ENCODE peak calls at places on chromosomes 7 and 10, in ten cellular contexts. U is glutamatergic neuron, J is Calu3, Y is IMR-90, X is upper lobe of right lung, Q is tibial nerve, N is uterus, F is fibroblast of lung, K is PC-3, B is SK-N-SH. V is an unnamed sample.
A peak's percentile ranks its signal among the peaks of the same experiment; 100 is the strongest.

GRCh38 chr10:4195214-4195613 is 410.2 kb upstream of the KLF6 start:
- DNase-seq in U (no peak), J (no peak), Y (peak; percentile 77), X (no peak), Q (no peak), N (no peak), F (peak; percentile 33), K (peak; percentile 78), B (no peak), V (no peak)

GRCh38 chr10:37700886-37701780 is 156.3 kb downstream of the ZNF248 start:
- DNase-seq in U (no peak), J (no peak), Y (no peak), X (peak; percentile 54), Q (no peak), N (no peak), F (no peak), K (no peak), B (no peak), V (no peak)

GRCh38 chr7:45216181-45216580 is 58.6 kb downstream of the RAMP3 start:
- DNase-seq in U (no peak), J (no peak), Y (no peak), X (no peak), Q (no peak), N (no peak), F (no peak), K (no peak), B (no peak), V (no peak)

GRCh38 chr10:70295321-70295720 is 11.5 kb upstream of the NPFFR1 start:
- DNase-seq in U (no peak), J (no peak), Y (no peak), X (no peak), Q (no peak), N (peak; percentile 28), F (no peak), K (peak; percentile 20), B (no peak), V (no peak)

GRCh38 chr7:141785711-141786552 is 4.1 kb upstream of the TAS2R5 start:
- DNase-seq in U (no peak), J (peak; percentile 16), Y (peak; percentile 55), X (no peak), Q (no peak), N (no peak), F (peak; percentile 63), K (peak; percentile 69), B (peak; percentile 63), V (peak; percentile 15)

GRCh38 chr10:79148452-79149344 is 79.9 kb downstream of the ZMIZ1 start:
- DNase-seq in U (no peak), J (peak; percentile 44), Y (peak; percentile 40), X (peak; percentile 83), Q (peak; percentile 37), N (no peak), F (peak; percentile 53), K (peak; percentile 99), B (peak; percentile 75), V (no peak)

GRCh38 chr10:74963549-74963948 is 137.1 kb downstream of the KAT6B start:
- DNase-seq in U (no peak), J (no peak), Y (peak; percentile 19), X (no peak), Q (no peak), N (no peak), F (no peak), K (no peak), B (no peak), V (no peak)

GRCh38 chr7:15947749-15948148 is 261.3 kb upstream of the MEOX2 start:
- DNase-seq in U (no peak), J (no peak), Y (no peak), X (no peak), Q (no peak), N (no peak), F (peak; percentile 18), K (no peak), B (no peak), V (no peak)

GRCh38 chr7:157635148-157635500 is 298.3 kb downstream of the DNAJB6 start:
- DNase-seq in U (no peak), J (no peak), Y (no peak), X (peak; percentile 22), Q (no peak), N (no peak), F (no peak), K (no peak), B (no peak), V (no peak)

GRCh38 chr7:112186300-112186699 is 19.9 kb downstream of the DOCK4 start:
- DNase-seq in U (no peak), J (no peak), Y (no peak), X (no peak), Q (no peak), N (no peak), F (no peak), K (no peak), B (no peak), V (no peak)

GRCh38 chr7:15685358-15686181 is 913 bp downstream of the MEOX2 start:
- DNase-seq in U (peak; percentile 54), J (peak; percentile 71), Y (peak; percentile 34), X (no peak), Q (peak; percentile 41), N (peak; percentile 52), F (peak; percentile 96), K (no peak), B (peak; percentile 16), V (peak; percentile 14)

DNA sequence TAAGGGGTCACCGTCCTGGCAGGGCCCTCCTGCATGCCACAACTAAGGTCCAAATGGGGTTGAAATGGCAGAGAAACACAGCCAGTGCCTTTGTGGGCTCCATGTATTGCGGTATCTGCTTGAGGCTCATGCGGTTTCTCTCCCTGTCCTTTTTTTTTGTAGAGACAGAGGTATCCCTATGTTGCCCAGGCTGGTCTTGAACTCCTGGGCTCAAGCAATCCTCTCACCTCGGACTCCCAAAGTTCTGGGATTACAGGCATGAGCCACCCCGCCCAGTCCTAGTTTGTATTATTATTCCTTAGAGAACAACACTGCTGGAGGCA is 64.1 kb upstream of the WAPL start:
- DNase-seq in U (no peak), J (no peak), Y (no peak), X (no peak), Q (no peak), N (no peak), F (no peak), K (no peak), B (no peak), V (no peak)
- TF ChIP-seq CTCF in U (peak; percentile 43), J (peak; percentile 11), Y (no peak), X (no peak), Q (no peak), N (no peak), F (no peak), K (no peak), B (no peak), V (peak; percentile 37)

GRCh38 chr10:84333864-84334451 is 5.6 kb downstream of the CCSER2 start:
- DNase-seq in U (no peak), J (no peak), Y (peak; percentile 55), X (no peak), Q (no peak), N (no peak), F (peak; percentile 21), K (no peak), B (no peak), V (no peak)
- TF ChIP-seq CTCF in U (no peak), J (no peak), Y (no peak), X (no peak), Q (no peak), N (no peak), F (no peak), K (no peak), B (no peak), V (no peak)

GRCh38 chr7:151093748-151094147 is 7.5 kb downstream of the AGAP3 start:
- DNase-seq in U (no peak), J (no peak), Y (no peak), X (no peak), Q (no peak), N (no peak), F (no peak), K (no peak), B (no peak), V (no peak)

GRCh38 chr7:151091988-151092387 is 5.7 kb downstream of the AGAP3 start:
- DNase-seq in U (no peak), J (no peak), Y (no peak), X (no peak), Q (no peak), N (no peak), F (no peak), K (no peak), B (no peak), V (no peak)

GRCh38 chr7:151089893-151090730 is 3.8 kb downstream of the AGAP3 start:
- DNase-seq in U (no peak), J (no peak), Y (no peak), X (no peak), Q (no peak), N (peak; percentile 33), F (no peak), K (no peak), B (no peak), V (no peak)

GRCh38 chr7:151091003-151091402 is 4.7 kb downstream of the AGAP3 start:
- DNase-seq in U (no peak), J (no peak), Y (no peak), X (no peak), Q (no peak), N (no peak), F (no peak), K (no peak), B (no peak), V (no peak)

GRCh38 chr7:151091431-151091830 is 5.2 kb downstream of the AGAP3 start:
- DNase-seq in U (peak; percentile 74), J (no peak), Y (no peak), X (no peak), Q (no peak), N (no peak), F (no peak), K (no peak), B (no peak), V (peak; percentile 71)
- TF ChIP-seq CTCF in U (peak; percentile 47), J (peak; percentile 27), Y (peak; percentile 43), X (peak; percentile 54), Q (peak; percentile 10), N (no peak), F (peak; percentile 68), K (peak; percentile 64), B (peak; percentile 67), V (peak; percentile 54)

GRCh38 chr10:103918053-103918846 is at the start of gene STN1:
- DNase-seq in U (peak; percentile 97), J (peak; percentile 94), Y (peak; percentile 96), X (peak; percentile 99), Q (peak; percentile 92), N (peak; percentile 98), F (peak; percentile 98), K (peak; percentile 90), B (peak; percentile 99), V (peak; percentile 96)
- TF ChIP-seq CTCF in U (peak; percentile 9), J (no peak), Y (peak; percentile 13), X (peak; percentile 24), Q (peak; percentile 1), N (no peak), F (no peak), K (no peak), B (peak; percentile 20), V (peak; percentile 15)